ENCODE peak calls at places on chromosomes 2 and 18, in six cellular contexts. One of them, this sample, is unnamed.

GRCh38 chr18:22223263-22223960 is 54.0 kb downstream of the GATA6 start:
- DNase-seq in GM12891: no peak
- DNase-seq in HepG2: peak
- DNase-seq in GM12878: no peak
- DNase-seq in H1: peak
- DNase-seq in K562: peak
- DNase-seq in this sample: no peak

GRCh38 chr2:191571163-191571769 is 106.7 kb upstream of the NABP1 start:
- DNase-seq in GM12878: no peak
- DNase-seq in HepG2: no peak
- DNase-seq in H1: no peak
- DNase-seq in K562: peak
- DNase-seq in GM12891: no peak
- DNase-seq in this sample: no peak

GRCh38 chr18:26376106-26376505 is 149.9 kb downstream of the TAF4B start:
- DNase-seq in GM12891: no peak
- DNase-seq in GM12878: no peak
- DNase-seq in K562: no peak
- DNase-seq in HepG2: no peak
- DNase-seq in H1: no peak
- DNase-seq in this sample: no peak

GRCh38 chr18:79874553-79875530 is 76.6 kb downstream of the SLC66A2 start:
- DNase-seq in GM12891: no peak
- DNase-seq in GM12878: no peak
- DNase-seq in K562: no peak
- DNase-seq in HepG2: no peak
- DNase-seq in H1: no peak
- DNase-seq in this sample: no peak

GRCh38 chr2:112183327-112184025 is 45.3 kb downstream of the FBLN7 start:
- DNase-seq in HepG2: no peak
- DNase-seq in GM12891: no peak
- DNase-seq in K562: no peak
- DNase-seq in H1: no peak
- DNase-seq in GM12878: no peak
- DNase-seq in this sample: no peak

GRCh38 chr18:73948497-73948896 is 199.1 kb downstream of the FBXO15 start:
- DNase-seq in GM12891: no peak
- DNase-seq in GM12878: no peak
- DNase-seq in H1: no peak
- DNase-seq in HepG2: no peak
- DNase-seq in K562: no peak
- DNase-seq in this sample: no peak

GRCh38 chr2:209644842-209645241 is 126.8 kb upstream of the UNC80 start:
- DNase-seq in K562: no peak
- DNase-seq in H1: no peak
- DNase-seq in GM12891: no peak
- DNase-seq in GM12878: no peak
- DNase-seq in HepG2: no peak
- DNase-seq in this sample: no peak

GRCh38 chr18:63105636-63106316 is 213.8 kb downstream of the BCL2 start:
- DNase-seq in GM12891: no peak
- DNase-seq in K562: no peak
- DNase-seq in GM12878: peak
- DNase-seq in H1: no peak
- DNase-seq in HepG2: no peak
- DNase-seq in this sample: no peak

GRCh38 chr2:7952046-7952445 is 729.8 kb upstream of the ID2 start:
- DNase-seq in HepG2: no peak
- DNase-seq in GM12878: no peak
- DNase-seq in K562: no peak
- DNase-seq in H1: no peak
- DNase-seq in GM12891: no peak
- DNase-seq in this sample: no peak

GRCh38 chr2:109499549-109499948 is 114.2 kb downstream of the SEPTIN10 start:
- DNase-seq in HepG2: no peak
- DNase-seq in GM12891: no peak
- DNase-seq in GM12878: no peak
- DNase-seq in K562: no peak
- DNase-seq in H1: no peak
- DNase-seq in this sample: no peak

GRCh38 chr2:54176577-54176976 is 61.2 kb downstream of the ACYP2 start:
- DNase-seq in H1: peak
- DNase-seq in K562: peak
- DNase-seq in GM12891: no peak
- DNase-seq in HepG2: peak
- DNase-seq in GM12878: no peak
- DNase-seq in this sample: no peak

GRCh38 chr2:167602122-167602521 is 645.3 kb downstream of the STK39 start:
- DNase-seq in GM12878: no peak
- DNase-seq in H1: no peak
- DNase-seq in GM12891: no peak
- DNase-seq in K562: no peak
- DNase-seq in HepG2: no peak
- DNase-seq in this sample: no peak

GRCh38 chr2:102839668-102840388 is 78.0 kb downstream of the TMEM182 start:
- DNase-seq in GM12878: peak
- DNase-seq in HepG2: peak
- DNase-seq in K562: peak
- DNase-seq in GM12891: peak
- DNase-seq in H1: no peak
- DNase-seq in this sample: no peak

GRCh38 chr2:28444951-28445350 is 50.9 kb upstream of the PLB1 start:
- DNase-seq in K562: no peak
- DNase-seq in HepG2: no peak
- DNase-seq in GM12878: no peak
- DNase-seq in GM12891: no peak
- DNase-seq in H1: no peak
- DNase-seq in this sample: no peak

GRCh38 chr2:215680605-215681598 is 245.0 kb upstream of the FN1 start:
- DNase-seq in H1: no peak
- DNase-seq in K562: no peak
- DNase-seq in HepG2: peak
- DNase-seq in GM12891: no peak
- DNase-seq in GM12878: peak
- DNase-seq in this sample: no peak

GRCh38 chr2:48114256-48114655 is 208.0 kb upstream of the FBXO11 start:
- DNase-seq in K562: peak
- DNase-seq in GM12891: no peak
- DNase-seq in GM12878: no peak
- DNase-seq in HepG2: peak
- DNase-seq in H1: no peak
- DNase-seq in this sample: peak

GRCh38 chr18:5619381-5619780 is 75.6 kb upstream of the EPB41L3 start:
- DNase-seq in GM12891: no peak
- DNase-seq in GM12878: no peak
- DNase-seq in H1: no peak
- DNase-seq in HepG2: no peak
- DNase-seq in K562: no peak
- DNase-seq in this sample: no peak

GRCh38 chr2:111175615-111176014 is 54.9 kb downstream of the BCL2L11 start:
- DNase-seq in H1: no peak
- DNase-seq in K562: no peak
- DNase-seq in GM12878: no peak
- DNase-seq in GM12891: no peak
- DNase-seq in HepG2: no peak
- DNase-seq in this sample: no peak

GRCh38 chr2:146376511-146377084 is 1468.2 kb upstream of the ACVR2A start:
- DNase-seq in GM12878: no peak
- DNase-seq in GM12891: no peak
- DNase-seq in HepG2: no peak
- DNase-seq in H1: no peak
- DNase-seq in K562: no peak
- DNase-seq in this sample: no peak

GRCh38 chr2:230904856-230905447 is 20.1 kb downstream of the GPR55 start:
- DNase-seq in K562: no peak
- DNase-seq in GM12878: no peak
- DNase-seq in HepG2: no peak
- DNase-seq in H1: no peak
- DNase-seq in GM12891: no peak
- DNase-seq in this sample: no peak

GRCh38 chr2:201768918-201769317 is 11.8 kb downstream of the ALS2 start:
- DNase-seq in GM12878: no peak
- DNase-seq in HepG2: no peak
- DNase-seq in K562: no peak
- DNase-seq in GM12891: no peak
- DNase-seq in H1: no peak
- DNase-seq in this sample: no peak

GRCh38 chr2:201765799-201766198 is 14.9 kb downstream of the ALS2 start:
- DNase-seq in GM12878: no peak
- DNase-seq in GM12891: no peak
- DNase-seq in K562: no peak
- DNase-seq in HepG2: no peak
- DNase-seq in H1: no peak
- DNase-seq in this sample: no peak

GRCh38 chr2:201774546-201774945 is 6.2 kb downstream of the ALS2 start:
- DNase-seq in K562: no peak
- DNase-seq in HepG2: no peak
- DNase-seq in H1: no peak
- DNase-seq in GM12891: no peak
- DNase-seq in GM12878: no peak
- DNase-seq in this sample: no peak

GRCh38 chr2:201773990-201774389 is 6.7 kb downstream of the ALS2 start:
- DNase-seq in H1: no peak
- DNase-seq in GM12891: no peak
- DNase-seq in HepG2: no peak
- DNase-seq in K562: no peak
- DNase-seq in GM12878: no peak
- DNase-seq in this sample: no peak

DNA sequence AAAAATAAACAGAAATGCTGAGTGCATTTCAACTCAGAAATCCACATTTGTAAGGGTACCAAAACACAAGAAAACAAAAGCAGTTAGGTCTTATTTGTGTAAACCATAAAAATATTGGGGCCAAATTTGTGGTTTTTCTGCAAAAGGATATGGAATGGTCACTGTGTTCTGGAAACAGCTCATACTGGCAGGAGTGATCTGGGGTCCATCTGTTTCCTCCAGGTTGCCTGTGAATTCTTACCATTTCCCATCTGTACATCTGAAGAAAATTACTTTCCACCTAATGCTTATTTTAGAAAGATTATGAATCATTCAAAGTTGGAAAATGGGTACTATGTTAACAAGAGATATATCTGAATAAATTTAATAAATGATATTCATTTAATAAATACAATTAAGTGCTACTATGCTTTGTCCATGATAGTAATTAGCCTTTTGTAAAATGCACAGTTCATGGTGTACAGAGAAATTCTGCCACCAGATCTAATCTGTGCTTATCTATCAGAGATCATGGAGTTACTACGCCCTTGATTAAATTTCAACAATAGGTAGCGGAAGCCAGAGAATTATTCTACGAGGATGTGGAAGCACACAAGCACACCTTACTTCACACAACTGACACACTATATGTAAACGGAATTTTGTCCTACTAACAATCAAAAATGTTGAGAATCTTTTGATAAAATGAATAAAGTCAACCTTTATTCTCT is 10.9 kb downstream of the ALS2 start:
- DNase-seq in H1: no peak
- DNase-seq in K562: no peak
- DNase-seq in HepG2: no peak
- DNase-seq in GM12878: no peak
- DNase-seq in GM12891: no peak
- DNase-seq in this sample: no peak
- TF ChIP-seq TAF1 in H1: no peak
- TF ChIP-seq TAF1 in K562: no peak
- TF ChIP-seq TAF1 in HepG2: no peak
- TF ChIP-seq TAF1 in GM12878: no peak
- TF ChIP-seq TAF1 in GM12891: no peak
- TF ChIP-seq TAF1 in this sample: no peak

DNA sequence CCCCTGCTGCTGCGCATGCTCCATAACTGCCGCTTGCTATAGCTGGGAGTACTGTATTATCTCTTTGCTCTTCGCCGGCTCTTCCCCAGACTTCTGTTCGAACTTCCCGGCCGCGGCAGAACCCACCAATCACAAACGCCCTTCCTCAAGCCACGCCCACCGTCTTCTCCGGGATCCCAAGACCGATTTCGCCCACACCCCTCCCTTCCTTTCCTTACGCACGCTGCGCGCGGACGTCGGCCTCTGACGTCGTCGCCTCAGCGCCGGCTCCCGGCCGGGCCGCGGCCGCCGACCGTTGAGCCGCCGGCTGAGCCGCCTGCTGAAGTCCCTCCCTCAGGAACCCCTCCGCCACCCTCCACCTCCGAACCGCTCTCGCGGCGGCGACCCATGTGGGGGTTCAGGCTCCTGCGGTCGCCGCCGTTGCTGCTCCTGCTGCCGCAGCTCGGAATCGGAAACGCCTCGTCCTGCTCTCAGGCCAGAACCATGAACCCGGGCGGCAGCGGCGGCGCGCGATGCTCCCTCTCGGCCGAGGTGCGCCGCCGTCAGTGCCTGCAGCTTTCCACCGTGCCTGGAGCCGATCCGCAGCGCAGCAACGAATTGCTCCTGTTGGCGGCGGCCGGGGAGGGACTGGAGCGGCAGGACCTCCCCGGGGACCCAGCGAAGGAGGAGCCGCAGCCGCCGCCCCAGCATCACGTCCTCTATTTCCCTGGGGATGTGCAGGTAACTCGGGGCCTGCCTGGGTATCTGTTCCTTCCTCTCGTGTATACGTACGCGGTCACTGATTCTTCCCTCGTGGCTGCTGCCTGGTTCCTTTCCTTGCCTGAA is at the start of gene C2orf69:
- DNase-seq in GM12891: peak
- DNase-seq in K562: peak
- DNase-seq in H1: peak
- DNase-seq in GM12878: peak
- DNase-seq in HepG2: peak
- DNase-seq in this sample: peak
- TF ChIP-seq POLR2A in GM12891: peak
- TF ChIP-seq POLR2A in K562: peak
- TF ChIP-seq POLR2A in H1: peak
- TF ChIP-seq POLR2A in GM12878: peak
- TF ChIP-seq POLR2A in HepG2: peak
- TF ChIP-seq POLR2A in this sample: peak

GRCh38 chr2:214066847-214067246 is 344.0 kb upstream of the VWC2L start:
- DNase-seq in GM12878: no peak
- DNase-seq in HepG2: no peak
- DNase-seq in GM12891: no peak
- DNase-seq in H1: no peak
- DNase-seq in K562: no peak
- DNase-seq in this sample: no peak

DNA sequence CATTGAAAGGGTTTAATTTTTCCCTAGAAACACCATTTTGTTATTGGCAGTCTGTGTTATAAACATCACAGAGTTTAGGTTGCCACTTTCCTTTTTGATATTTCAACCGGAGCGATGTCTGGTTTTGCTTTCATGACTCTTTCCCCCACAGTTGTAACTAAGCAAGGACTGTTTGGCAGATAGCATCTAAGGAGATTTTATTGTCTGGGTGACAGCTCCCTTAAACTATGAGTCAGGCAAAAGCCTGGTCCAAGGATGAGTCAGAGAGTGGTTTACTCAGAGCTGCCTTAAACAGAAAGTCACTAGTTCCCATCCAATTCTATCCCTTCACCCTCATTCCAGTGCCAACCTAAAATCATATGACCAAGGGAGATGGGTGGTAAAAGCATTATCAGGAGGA is 341.6 kb upstream of the VWC2L start:
- DNase-seq in K562: peak
- DNase-seq in GM12891: no peak
- DNase-seq in H1: no peak
- DNase-seq in GM12878: no peak
- DNase-seq in HepG2: peak
- DNase-seq in this sample: no peak
- TF ChIP-seq TAF1 in K562: no peak
- TF ChIP-seq TAF1 in GM12891: no peak
- TF ChIP-seq TAF1 in H1: no peak
- TF ChIP-seq TAF1 in GM12878: no peak
- TF ChIP-seq TAF1 in HepG2: no peak
- TF ChIP-seq TAF1 in this sample: no peak

GRCh38 chr2:234770715-234771141 is 181.1 kb upstream of the SH3BP4 start:
- DNase-seq in K562: no peak
- DNase-seq in HepG2: peak
- DNase-seq in H1: no peak
- DNase-seq in GM12878: no peak
- DNase-seq in GM12891: no peak
- DNase-seq in this sample: no peak
- TF ChIP-seq POLR2A in K562: no peak
- TF ChIP-seq POLR2A in HepG2: no peak
- TF ChIP-seq POLR2A in H1: no peak
- TF ChIP-seq POLR2A in GM12878: no peak
- TF ChIP-seq POLR2A in GM12891: no peak
- TF ChIP-seq POLR2A in this sample: no peak